ENCODE peak calls at places on chromosomes 16 and 17, in nine cellular contexts. S is SW 1271; D is non-pigmented ciliary epithelial cell; Y is naive thymus-derived CD8-positive, alpha-beta T cell; V is activated naive CD4-positive, alpha-beta T cell; G is activated gamma-delta T cell treated with anti-CD3 and anti-CD28 coated beads, Interleukin-2, amount 50 U/mL, for 16 hours; X is left ventricle myocardium inferior; M is activated CD8-positive, alpha-beta T cell treated with anti-CD3 and anti-CD28 coated beads, Interleukin-2, amount 10 ng/mL, durations not matched to agents 7 days and 5 days; U is HS-27A. R is an unnamed sample.

GRCh38 chr17:7023576-7024401 is 939 bp downstream of the BCL6B start:
- DNase-seq in S (no peak), U (no peak), M (peak), Y (peak), X (peak), G (peak), V (peak), D (no peak), R (peak)

GRCh38 chr17:45782889-45783592 is 1.1 kb upstream of the CRHR1 start:
- DNase-seq in M (peak), D (no peak), G (no peak), V (no peak), S (no peak), U (no peak), Y (peak), X (no peak), R (no peak)

GRCh38 chr17:73342057-73342522 is 30.3 kb upstream of the CDC42EP4 start:
- DNase-seq in D (no peak), X (peak), Y (no peak), S (no peak), M (no peak), G (no peak), V (no peak), U (no peak), R (no peak)

GRCh38 chr16:7086842-7087616 is 245.6 kb upstream of the RBFOX1 start:
- DNase-seq in G (no peak), D (no peak), V (no peak), Y (no peak), S (no peak), U (no peak), M (no peak), X (peak), R (no peak)

GRCh38 chr16:4839942-4840341 is 7.1 kb downstream of the GLYR1 start:
- DNase-seq in M (no peak), V (no peak), S (no peak), U (no peak), X (no peak), Y (no peak), D (no peak), G (no peak), R (no peak)

GRCh38 chr17:43907425-43907981 is at the start of gene MPP2:
- DNase-seq in S (no peak), U (no peak), G (peak), X (peak), Y (peak), V (peak), D (no peak), M (peak), R (peak)

GRCh38 chr17:38908676-38909181 is 16.7 kb upstream of the LASP1NB start:
- DNase-seq in Y (no peak), D (no peak), V (no peak), G (no peak), X (no peak), U (no peak), S (no peak), M (no peak), R (no peak)

GRCh38 chr16:19294156-19294649 is 8.7 kb downstream of the CLEC19A start:
- DNase-seq in G (no peak), S (no peak), M (no peak), Y (no peak), V (no peak), X (peak), D (no peak), U (no peak), R (peak)

GRCh38 chr16:70298988-70299938 is at the start of gene DDX19B:
- DNase-seq in U (peak), M (peak), Y (peak), D (no peak), S (peak), V (peak), G (peak), X (peak), R (peak)

GRCh38 chr16:12439443-12440232 is 364.0 kb downstream of the CPPED1 start:
- DNase-seq in D (no peak), S (no peak), X (peak), V (no peak), M (no peak), Y (no peak), G (no peak), U (no peak), R (no peak)

GRCh38 chr16:25006504-25007055 is 8.6 kb downstream of the ARHGAP17 start:
- DNase-seq in M (no peak), X (no peak), V (no peak), G (no peak), D (no peak), S (no peak), Y (no peak), U (no peak), R (no peak)

GRCh38 chr16:78650675-78651074 is 551.2 kb downstream of the WWOX start:
- DNase-seq in G (no peak), Y (no peak), U (no peak), M (no peak), D (no peak), X (no peak), V (no peak), S (no peak), R (no peak)

GRCh38 chr16:69691980-69692911 is 34.1 kb downstream of the NQO1 start:
- DNase-seq in M (no peak), X (no peak), Y (no peak), V (no peak), G (no peak), U (no peak), S (no peak), D (no peak), R (no peak)

GRCh38 chr17:64213995-64214507 is 49.0 kb downstream of the TEX2 start:
- DNase-seq in V (no peak), S (no peak), G (no peak), U (no peak), X (no peak), D (no peak), M (no peak), Y (no peak), R (no peak)

GRCh38 chr17:20072692-20072992 is 63.5 kb downstream of the SPECC1 start:
- DNase-seq in G (no peak), M (no peak), Y (no peak), D (no peak), S (no peak), V (no peak), U (no peak), X (no peak), R (no peak)

GRCh38 chr17:6603746-6604325 is 36.7 kb downstream of the KIAA0753 start:
- DNase-seq in U (no peak), X (no peak), M (no peak), G (no peak), V (no peak), S (no peak), Y (no peak), D (no peak), R (no peak)

GRCh38 chr17:953767-954166 is 25.8 kb downstream of the NXN start:
- DNase-seq in G (no peak), V (no peak), U (no peak), M (no peak), D (no peak), S (no peak), X (no peak), Y (no peak), R (no peak)

GRCh38 chr17:32007463-32008298 is 498 bp downstream of the LRRC37B start:
- DNase-seq in Y (peak), D (no peak), S (no peak), G (peak), X (no peak), V (no peak), U (no peak), M (peak), R (peak)

GRCh38 chr17:79874329-79874981 is 35.2 kb upstream of the CBX4 start:
- DNase-seq in X (no peak), G (no peak), U (no peak), S (no peak), V (no peak), D (no peak), Y (peak), M (peak), R (no peak)

GRCh38 chr16:68257906-68258800 is 6.2 kb upstream of the SLC7A6 start:
- DNase-seq in U (no peak), D (no peak), V (no peak), G (no peak), M (no peak), X (peak), S (peak), Y (no peak), R (no peak)

GRCh38 chr16:2009791-2010510 is at the start of gene ZNF598:
- DNase-seq in X (peak), V (peak), S (no peak), D (no peak), Y (peak), M (peak), U (peak), G (peak), R (peak)

GRCh38 chr17:71180801-71181385 is 939.9 kb upstream of the SOX9 start:
- DNase-seq in M (no peak), S (no peak), Y (no peak), G (no peak), X (no peak), D (no peak), V (no peak), U (no peak), R (no peak)

GRCh38 chr17:64291268-64291851 is 28.3 kb upstream of the TEX2 start:
- DNase-seq in G (no peak), S (no peak), X (no peak), V (no peak), U (no peak), Y (no peak), D (no peak), M (peak), R (no peak)

GRCh38 chr17:79455636-79456035 is 155.2 kb downstream of the RBFOX3 start:
- DNase-seq in M (no peak), G (no peak), D (no peak), Y (no peak), V (no peak), X (no peak), S (no peak), U (no peak), R (no peak)

GRCh38 chr17:60554377-60554788 is 28.3 kb upstream of the APPBP2 start:
- DNase-seq in S (no peak), U (peak), X (no peak), D (peak), V (no peak), G (no peak), Y (no peak), M (no peak), R (no peak)

GRCh38 chr17:61168506-61168905 is 231.1 kb upstream of the TBX2 start:
- DNase-seq in V (no peak), D (no peak), U (no peak), S (no peak), Y (no peak), X (no peak), M (no peak), G (no peak), R (no peak)